ENCODE peak calls at places on chromosomes 13 and 19, in four cellular contexts. J, S, V and X are unnamed samples. For H3K36me3, the result is how much of the 10 kb centered on the place peaks cover.

GRCh38 chr19:1308718-1309117 is 23.0 kb downstream of the EFNA2 start:
- DNase-seq in S (no peak), J (no peak), V (no peak), X (no peak)

GRCh38 chr19:43667524-43668405 is 2.2 kb downstream of the PLAUR start:
- DNase-seq in V (no peak), J (peak), S (peak), X (no peak)

GRCh38 chr19:45352914-45353796 is 12.6 kb downstream of the KLC3 start:
- DNase-seq in J (no peak), V (peak), S (no peak), X (no peak)

GRCh38 chr13:95784161-95784880 is 107.4 kb downstream of the DNAJC3 start:
- DNase-seq in J (no peak), S (no peak), V (no peak), X (no peak)

GRCh38 chr13:32381539-32381938 is 46.4 kb downstream of the N4BP2L1 start:
- DNase-seq in S (no peak), J (no peak), V (peak), X (no peak)

GRCh38 chr19:21138130-21138529 is 3.7 kb upstream of the ZNF431 start:
- DNase-seq in V (no peak), S (no peak), J (no peak), X (no peak)

GRCh38 chr13:92303428-92303827 is 905.0 kb downstream of the GPC5 start:
- DNase-seq in J (no peak), V (no peak), S (no peak), X (no peak)

GRCh38 chr13:112880221-112880641 is 88.8 kb upstream of the MCF2L start:
- DNase-seq in V (no peak), J (peak), S (no peak), X (no peak)

GRCh38 chr13:27922974-27923612 is 3.3 kb downstream of the PDX1 start:
- DNase-seq in V (no peak), J (no peak), S (no peak), X (no peak)

GRCh38 chr13:95160112-95160906 is 140.9 kb downstream of the ABCC4 start:
- DNase-seq in V (no peak), S (no peak), J (no peak), X (no peak)

GRCh38 chr19:4496304-4496703 is 22.0 kb downstream of the PLIN4 start:
- DNase-seq in J (peak), S (no peak), V (no peak), X (no peak)

GRCh38 chr19:55209430-55210119 is at the start of gene PTPRH:
- DNase-seq in V (no peak), S (peak), J (peak), X (no peak)

GRCh38 chr13:49421391-49421790 is 22.5 kb downstream of the CAB39L start:
- DNase-seq in J (no peak), V (no peak), S (no peak), X (peak)

GRCh38 chr13:94254737-94255136 is 224.7 kb downstream of the DCT start:
- DNase-seq in V (no peak), J (no peak), S (no peak), X (no peak)

GRCh38 chr13:50891206-50891605 is 18.4 kb upstream of the RNASEH2B start:
- DNase-seq in J (no peak), V (no peak), S (no peak), X (no peak)

GRCh38 chr19:46326608-46327007 is 20.3 kb upstream of the PPP5C start:
- DNase-seq in S (no peak), J (no peak), V (no peak), X (no peak)

GRCh38 chr19:54517483-54517882 is 14.9 kb downstream of the LAIR2 start:
- DNase-seq in V (no peak), S (peak), J (peak), X (no peak)

GRCh38 chr13:22090114-22090513 is 419.2 kb downstream of the FGF9 start:
- DNase-seq in S (peak), V (no peak), J (no peak), X (no peak)

GRCh38 chr13:46341112-46341711 is 45.8 kb downstream of the RUBCNL start:
- DNase-seq in J (no peak), S (no peak), V (no peak), X (no peak)

GRCh38 chr19:13094285-13094595 is 8.4 kb downstream of the LYL1 start:
- DNase-seq in V (peak), J (no peak), S (no peak), X (no peak)

GRCh38 chr19:47765522-47766358 is 12.8 kb upstream of the SELENOW start:
- DNase-seq in V (peak), J (peak), S (peak), X (peak)

DNA sequence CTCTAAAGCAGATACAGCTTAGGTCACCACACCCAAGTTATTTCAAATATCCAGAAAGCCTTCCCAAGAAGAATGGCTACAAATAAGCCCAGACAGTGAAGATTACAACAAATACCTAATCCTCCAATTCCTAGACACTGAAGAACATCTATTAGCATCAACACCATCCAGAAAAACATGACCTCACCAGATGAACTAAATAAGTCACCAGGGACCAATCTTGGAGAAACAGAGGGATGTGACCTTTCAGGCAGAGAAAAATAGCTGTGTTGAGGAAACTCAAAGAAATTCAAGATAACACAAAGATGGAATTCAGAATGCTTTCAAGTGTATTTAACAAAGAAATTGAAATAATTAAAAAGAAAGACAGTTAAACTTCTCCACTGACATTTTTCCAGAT is 15.0 kb upstream of the CLC start:
- DNase-seq in V (no peak), J (no peak), S (no peak), X (no peak)
- H3K4me3 ChIP-seq in V (no peak), J (no peak), S (no peak), X (no peak)

GRCh38 chr19:49597703-49597974 is 6.7 kb downstream of the PRR12 start:
- DNase-seq in J (no peak), V (no peak), S (no peak), X (no peak)

GRCh38 chr19:49596954-49597702 is 6.1 kb downstream of the PRR12 start:
- DNase-seq in J (no peak), V (no peak), S (no peak), X (no peak)

GRCh38 chr19:49595006-49595818 is 4.2 kb downstream of the PRR12 start:
- DNase-seq in S (peak), V (no peak), J (no peak), X (no peak)

GRCh38 chr19:49595819-49596404 is 4.9 kb downstream of the PRR12 start:
- DNase-seq in S (no peak), J (no peak), V (no peak), X (no peak)

DNA sequence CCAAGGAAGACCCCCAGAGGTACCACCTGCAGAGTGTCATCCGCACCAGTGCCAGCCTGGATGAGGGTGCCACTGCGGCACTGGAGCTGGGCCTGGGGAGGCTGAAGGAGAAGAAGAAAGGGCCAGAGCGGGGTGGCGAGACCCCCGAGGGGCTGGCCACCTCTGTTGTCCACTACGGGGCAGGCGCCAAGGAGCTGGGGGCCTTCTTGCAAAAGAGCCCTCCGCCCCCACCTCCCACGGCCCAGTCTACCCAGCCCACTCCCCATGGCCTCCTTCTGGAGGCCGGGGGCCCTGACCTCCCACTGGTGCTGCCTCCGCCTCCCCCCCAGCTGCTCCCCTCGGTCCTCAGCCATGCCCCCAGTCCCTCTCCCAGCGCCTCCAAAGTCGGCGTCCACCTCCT is 5.4 kb downstream of the PRR12 start:
- DNase-seq in V (no peak), S (no peak), J (no peak), X (no peak)
- H3K36me3 ChIP-seq in V (under half), S (under half), J (under half), X (half or more)

GRCh38 chr19:37946132-37946531 is 39.1 kb downstream of the SIPA1L3 start:
- DNase-seq in J (no peak), V (no peak), S (no peak), X (no peak)
- TF ChIP-seq CTCF in J (no peak), V (no peak), S (no peak), X (no peak)

DNA sequence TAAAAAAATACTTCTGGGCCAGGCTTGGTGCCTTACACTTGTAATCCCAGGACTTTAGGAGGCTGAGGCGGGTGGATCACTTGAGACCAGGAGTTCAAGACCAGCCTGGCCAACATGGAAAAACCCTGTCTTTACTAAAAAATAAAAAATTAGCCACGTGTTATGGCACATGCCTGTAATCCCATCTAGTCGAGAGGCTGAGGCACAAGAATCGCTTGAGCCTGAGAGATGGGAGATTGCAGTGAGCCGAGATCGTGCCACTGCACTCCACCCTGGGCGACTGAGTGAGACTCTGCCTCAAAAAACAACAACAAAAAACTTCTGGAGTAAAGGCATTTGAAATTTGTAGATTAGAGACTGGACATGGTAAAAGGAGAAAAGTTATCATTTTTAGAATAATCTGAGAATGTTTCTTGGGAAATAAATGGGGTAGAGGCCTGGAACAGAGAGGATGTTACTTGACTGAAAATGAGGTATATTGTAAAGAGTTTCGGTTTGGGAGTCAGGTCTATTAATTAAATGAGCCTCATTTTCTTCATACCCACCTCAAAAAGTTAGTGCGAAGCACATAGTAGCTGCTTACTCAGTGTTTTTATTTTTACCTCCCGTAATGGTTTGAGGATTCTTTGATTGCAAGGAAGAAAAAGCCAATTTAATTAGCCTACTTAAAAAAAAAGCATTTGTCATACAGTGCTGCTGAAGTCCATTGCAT is 2.6 kb downstream of the AKAP11 start:
- DNase-seq in S (no peak), J (no peak), V (no peak), X (no peak)
- H3K4me3 ChIP-seq in S (no peak), J (no peak), V (no peak), X (no peak)

GRCh38 chr19:49629659-49630058 is 10.3 kb downstream of the RRAS start:
- DNase-seq in V (no peak), J (no peak), S (no peak), X (no peak)

GRCh38 chr19:49631279-49631588 is 8.7 kb downstream of the RRAS start:
- DNase-seq in J (no peak), S (no peak), V (peak), X (no peak)

GRCh38 chr19:49626243-49626642 is 13.7 kb downstream of the RRAS start:
- DNase-seq in S (no peak), J (no peak), V (no peak), X (no peak)

DNA sequence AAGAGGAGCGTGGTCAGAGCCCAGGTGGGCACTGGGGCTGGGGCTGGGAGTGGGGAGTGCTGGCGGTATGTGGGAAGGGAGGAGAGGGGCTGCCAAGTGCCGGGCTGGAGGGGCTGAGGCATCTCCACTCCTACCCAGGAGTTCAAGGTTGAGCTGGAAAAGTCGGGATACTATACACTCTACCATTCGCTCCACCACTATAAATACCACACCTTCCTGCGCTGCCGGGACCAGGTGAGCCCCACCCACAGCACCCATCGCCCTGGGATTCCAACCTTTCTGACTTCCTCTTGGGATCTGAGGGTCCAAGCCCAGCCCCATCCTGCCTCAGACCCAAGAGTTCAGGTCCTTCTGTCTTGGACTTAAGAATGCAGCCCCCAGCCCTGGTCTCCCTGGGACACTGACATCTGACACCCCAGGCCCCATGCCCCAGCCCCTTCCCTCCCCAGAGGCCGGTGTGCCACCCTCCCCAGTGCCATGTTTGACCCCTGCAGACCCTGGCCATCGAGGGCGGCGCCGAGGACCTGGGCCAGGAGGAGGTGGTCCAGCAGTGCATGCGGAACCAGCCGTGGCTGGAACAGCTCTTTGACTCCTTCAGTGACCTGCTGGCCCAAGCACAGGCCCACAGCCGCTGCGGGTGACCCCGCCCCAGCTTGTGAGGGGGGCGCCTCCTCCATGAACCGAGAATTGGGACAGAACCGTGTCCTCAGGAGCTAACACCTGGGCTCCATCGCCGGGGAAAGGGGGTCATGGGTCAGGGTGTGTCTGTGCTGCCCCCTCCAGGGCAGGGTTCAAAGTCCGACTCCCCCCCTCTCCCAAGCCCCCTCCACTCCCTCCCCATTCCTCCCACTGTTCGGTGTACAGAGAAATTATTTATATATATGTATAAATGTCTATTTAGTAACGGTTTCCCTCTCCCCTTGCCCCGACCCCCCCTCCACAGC is 14.7 kb downstream of the RRAS start:
- DNase-seq in S (no peak), J (no peak), V (no peak), X (no peak)
- H3K36me3 ChIP-seq in S (under half), J (under half), V (under half), X (under half)

GRCh38 chr13:37211542-37211941 is 106.1 kb upstream of the CSNK1A1L start:
- DNase-seq in V (no peak), J (no peak), S (no peak), X (no peak)

GRCh38 chr13:37216340-37216739 is 110.9 kb upstream of the CSNK1A1L start:
- DNase-seq in S (no peak), V (no peak), J (no peak), X (no peak)
- TF ChIP-seq CTCF in S (no peak), V (no peak), J (no peak), X (no peak)